ENCODE peak calls at places on chromosomes 2 and 18, in seven cellular contexts. Z is fibroblast of lung, A is HCT116, O is uterus, V is psoas muscle, M is cardiac muscle cell, C is A673. L is an unnamed sample.

GRCh38 chr2:128228894-128229293 is 89.8 kb downstream of the HS6ST1 start:
- DNase-seq in Z (no peak), A (no peak), O (no peak), V (no peak), M (no peak), C (peak; percentile 27), L (no peak)

GRCh38 chr2:133107436-133107835 is 437.4 kb upstream of the LYPD1 start:
- DNase-seq in Z (no peak), A (no peak), O (no peak), V (no peak), M (no peak), C (no peak), L (no peak)

GRCh38 chr2:70645733-70646420 is 92.3 kb upstream of the TGFA start:
- DNase-seq in Z (no peak), A (no peak), O (no peak), V (no peak), M (no peak), C (peak; percentile 24), L (peak; percentile 5)

GRCh38 chr2:150212722-150213171 is 274.7 kb downstream of the RND3 start:
- DNase-seq in Z (peak; percentile 40), A (no peak), O (no peak), V (no peak), M (peak; percentile 16), C (no peak), L (peak; percentile 17)

GRCh38 chr2:14288016-14288415 is 344.5 kb upstream of the LRATD1 start:
- DNase-seq in Z (no peak), A (no peak), O (no peak), V (no peak), M (no peak), C (no peak), L (no peak)

GRCh38 chr2:197079414-197079813 is 152.9 kb upstream of the PGAP1 start:
- DNase-seq in Z (peak; percentile 77), A (no peak), O (peak; percentile 54), V (no peak), M (no peak), C (peak; percentile 63), L (no peak)

GRCh38 chr2:85945576-85945975 is 56.8 kb upstream of the ST3GAL5 start:
- DNase-seq in Z (no peak), A (no peak), O (no peak), V (no peak), M (no peak), C (no peak), L (no peak)

GRCh38 chr2:2333076-2333475 is 2.0 kb upstream of the MYT1L start:
- DNase-seq in Z (no peak), A (no peak), O (no peak), V (no peak), M (no peak), C (no peak), L (no peak)

GRCh38 chr2:121746071-121746578 is 9.3 kb upstream of the TSN start:
- DNase-seq in Z (no peak), A (no peak), O (no peak), V (no peak), M (no peak), C (no peak), L (no peak)

GRCh38 chr2:112181571-112182290 is 43.5 kb downstream of the FBLN7 start:
- DNase-seq in Z (no peak), A (no peak), O (no peak), V (no peak), M (no peak), C (no peak), L (no peak)

GRCh38 chr2:46656640-46657039 is 177.3 kb downstream of the TMEM247 start:
- DNase-seq in Z (no peak), A (no peak), O (no peak), V (no peak), M (peak; percentile 44), C (no peak), L (no peak)

GRCh38 chr2:13067508-13067907 is 350.8 kb downstream of the TRIB2 start:
- DNase-seq in Z (no peak), A (no peak), O (no peak), V (no peak), M (no peak), C (no peak), L (no peak)

GRCh38 chr18:22385718-22386117 is 32.0 kb downstream of the CTAGE1 start:
- DNase-seq in Z (peak; percentile 88), A (no peak), O (no peak), V (no peak), M (peak; percentile 89), C (peak; percentile 19), L (peak; percentile 63)

GRCh38 chr2:109370399-109370990 is 241.5 kb downstream of the SH3RF3 start:
- DNase-seq in Z (no peak), A (no peak), O (peak; percentile 5), V (no peak), M (no peak), C (no peak), L (no peak)

GRCh38 chr2:105387225-105387624 is 11.6 kb downstream of the FHL2 start:
- DNase-seq in Z (peak; percentile 42), A (no peak), O (no peak), V (no peak), M (no peak), C (no peak), L (no peak)

GRCh38 chr2:165872101-165872791 is 78.2 kb upstream of the GALNT3 start:
- DNase-seq in Z (peak; percentile 4), A (no peak), O (no peak), V (no peak), M (no peak), C (no peak), L (no peak)

GRCh38 chr2:198657520-198658121 is 800.1 kb downstream of the SATB2 start:
- DNase-seq in Z (peak; percentile 41), A (peak; percentile 28), O (no peak), V (no peak), M (peak; percentile 12), C (peak; percentile 52), L (peak; percentile 27)

GRCh38 chr2:223500690-223501089 is 101.5 kb downstream of the SCG2 start:
- DNase-seq in Z (no peak), A (no peak), O (no peak), V (no peak), M (no peak), C (no peak), L (no peak)

GRCh38 chr2:230694241-230694640 is 18.4 kb upstream of the CAB39 start:
- DNase-seq in Z (no peak), A (no peak), O (no peak), V (no peak), M (no peak), C (no peak), L (no peak)

GRCh38 chr2:219778189-219778588 is 150.8 kb downstream of the SLC4A3 start:
- DNase-seq in Z (no peak), A (no peak), O (no peak), V (no peak), M (no peak), C (no peak), L (no peak)

GRCh38 chr2:26464390-26465265 is 13.3 kb downstream of the OTOF start:
- DNase-seq in Z (no peak), A (no peak), O (no peak), V (peak; percentile 42), M (no peak), C (no peak), L (no peak)

GRCh38 chr18:53153281-53153680 is 813.3 kb downstream of the DCC start:
- DNase-seq in Z (no peak), A (no peak), O (no peak), V (no peak), M (peak; percentile 0), C (peak; percentile 61), L (no peak)

GRCh38 chr2:95332036-95332435 is 34.9 kb downstream of the KCNIP3 start:
- DNase-seq in Z (no peak), A (no peak), O (no peak), V (peak; percentile 8), M (no peak), C (no peak), L (no peak)

GRCh38 chr2:60152226-60152833 is 401.1 kb downstream of the BCL11A start:
- DNase-seq in Z (peak; percentile 3), A (peak; percentile 7), O (no peak), V (no peak), M (peak; percentile 13), C (peak; percentile 45), L (peak; percentile 27)
- TF ChIP-seq CTCF in Z (peak; percentile 52), A (peak; percentile 75), O (peak; percentile 10), V (peak; percentile 74), M (peak; percentile 53), C (peak; percentile 71), L (peak; percentile 60)

GRCh38 chr2:237602409-237602808 is 11.9 kb upstream of the RAB17 start:
- DNase-seq in Z (no peak), A (no peak), O (no peak), V (no peak), M (no peak), C (no peak), L (no peak)

GRCh38 chr2:237601453-237602116 is 11.1 kb upstream of the RAB17 start:
- DNase-seq in Z (no peak), A (no peak), O (no peak), V (no peak), M (peak; percentile 29), C (no peak), L (no peak)

GRCh38 chr2:237599465-237600110 is 9.1 kb upstream of the RAB17 start:
- DNase-seq in Z (no peak), A (no peak), O (no peak), V (no peak), M (no peak), C (no peak), L (no peak)

GRCh38 chr2:237598468-237599208 is 8.1 kb upstream of the RAB17 start:
- DNase-seq in Z (no peak), A (no peak), O (no peak), V (no peak), M (no peak), C (no peak), L (no peak)

GRCh38 chr2:237600205-237600846 is 9.8 kb upstream of the RAB17 start:
- DNase-seq in Z (peak; percentile 30), A (no peak), O (peak; percentile 78), V (peak; percentile 84), M (peak; percentile 78), C (peak; percentile 52), L (peak; percentile 45)
- H3K4me3 ChIP-seq in Z (peak overlapping the region; percentile 3), A (no peak overlapping the region), O (no peak overlapping the region), V (peak overlapping the region; percentile 54), M (no peak overlapping the region), C (no peak overlapping the region), L (no peak overlapping the region)

DNA sequence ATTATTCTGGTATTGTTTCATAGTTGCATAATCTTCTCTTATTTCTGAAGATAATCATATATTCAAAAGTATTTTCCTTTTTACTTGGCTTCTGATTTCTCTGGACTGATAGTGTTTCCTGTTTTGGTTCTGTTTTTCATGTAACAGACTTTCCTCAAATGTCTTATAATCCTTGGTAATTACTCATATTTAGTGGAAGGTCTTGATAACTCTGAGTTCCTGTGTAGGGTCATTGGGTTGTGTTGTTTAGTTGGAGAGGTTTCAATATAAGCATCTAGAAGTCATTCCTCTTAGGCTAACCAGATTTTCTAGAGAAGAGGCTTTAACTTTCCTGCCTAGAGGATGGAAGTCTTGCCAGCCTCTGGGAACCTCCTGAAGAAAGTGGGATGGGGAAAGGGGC is 23.8 kb downstream of the MFSD6 start:
- DNase-seq in Z (no peak), A (no peak), O (no peak), V (no peak), M (peak; percentile 35), C (no peak), L (no peak)
- H3K27me3 ChIP-seq in Z (no peaks in the 10 kb centered on the region), A (no peaks in the 10 kb centered on the region), O (no peaks in the 10 kb centered on the region), V (no peaks in the 10 kb centered on the region), M (no peaks in the 10 kb centered on the region), C (no peaks in the 10 kb centered on the region), L (no peaks in the 10 kb centered on the region)

DNA sequence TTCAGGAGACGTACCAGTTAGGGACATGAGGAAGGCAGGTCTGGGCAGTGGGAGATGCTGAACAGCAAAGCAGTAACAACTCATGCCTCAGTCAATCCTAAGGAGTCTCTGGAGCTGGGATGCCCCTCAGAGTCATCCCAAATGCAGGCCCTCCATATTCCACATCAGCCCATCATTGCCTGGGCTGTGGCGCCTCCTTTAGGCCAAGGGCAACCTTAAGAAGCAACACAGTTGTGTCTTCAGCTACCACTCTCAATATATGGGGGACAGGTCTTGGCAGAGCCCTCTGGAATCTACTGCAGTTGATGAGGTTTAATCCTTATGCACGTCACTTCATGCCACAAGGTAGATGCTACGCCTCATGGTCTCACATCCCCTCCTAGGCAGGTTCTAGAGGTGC is 682.0 kb upstream of the RAB6C start:
- DNase-seq in Z (no peak), A (no peak), O (no peak), V (no peak), M (peak; percentile 3), C (peak; percentile 58), L (no peak)
- TF ChIP-seq CTCF in Z (no peak), A (no peak), O (no peak), V (no peak), M (peak; percentile 22), C (peak; percentile 44), L (no peak)